ENCODE peak calls at places on chromosomes 11 and 22, in eight cellular contexts. J is heart left ventricle, L is gastrocnemius medialis, X is foreskin fibroblast, W is mesothelial cell of epicardium, M is thyroid gland, F is Peyer's patch, S is fibroblast of pulmonary artery. Z is an unnamed sample.

GRCh38 chr11:125227151-125227550 is 62.6 kb downstream of the PKNOX2 start:
- DNase-seq in S (no peak), W (no peak), L (no peak), F (no peak), J (no peak), X (no peak), M (no peak), Z (no peak)

GRCh38 chr11:406796-407650 is 7.8 kb downstream of the SIGIRR start:
- DNase-seq in F (peak), M (peak), L (peak), S (peak), J (peak), X (peak), W (peak), Z (peak)

GRCh38 chr11:32893947-32894827 is 1.6 kb downstream of the QSER1 start:
- DNase-seq in M (peak), L (no peak), F (no peak), W (no peak), X (peak), S (peak), J (no peak), Z (no peak)

GRCh38 chr11:44615041-44615513 is 49.6 kb downstream of the CD82 start:
- DNase-seq in W (no peak), S (no peak), J (no peak), F (no peak), L (no peak), M (no peak), X (no peak), Z (no peak)

GRCh38 chr11:76256448-76256847 is 50.1 kb upstream of the WNT11 start:
- DNase-seq in L (no peak), M (no peak), J (peak), F (no peak), W (no peak), X (no peak), S (no peak), Z (no peak)

GRCh38 chr22:31087744-31088215 is 6.7 kb downstream of the SMTN start:
- DNase-seq in F (no peak), L (no peak), W (no peak), S (no peak), M (no peak), X (no peak), J (no peak), Z (no peak)

GRCh38 chr11:11313426-11313825 is 39.6 kb downstream of the CSNK2A3 start:
- DNase-seq in S (peak), W (no peak), M (peak), F (no peak), L (peak), J (no peak), X (peak), Z (no peak)

GRCh38 chr11:44615913-44616806 is 50.7 kb downstream of the CD82 start:
- DNase-seq in X (no peak), S (no peak), L (no peak), F (no peak), W (no peak), M (no peak), J (no peak), Z (no peak)

GRCh38 chr11:33643167-33643817 is 57.3 kb downstream of the C11orf91 start:
- DNase-seq in S (no peak), L (no peak), W (no peak), X (no peak), M (no peak), F (no peak), J (no peak), Z (no peak)

GRCh38 chr11:134030853-134031252 is 38.0 kb upstream of the JAM3 start:
- DNase-seq in S (no peak), X (no peak), W (no peak), F (no peak), J (no peak), M (no peak), L (no peak), Z (no peak)
- TF ChIP-seq CTCF in S (peak), X (no peak), W (peak), F (no peak), J (no peak), M (peak), L (no peak), Z (no peak)

DNA sequence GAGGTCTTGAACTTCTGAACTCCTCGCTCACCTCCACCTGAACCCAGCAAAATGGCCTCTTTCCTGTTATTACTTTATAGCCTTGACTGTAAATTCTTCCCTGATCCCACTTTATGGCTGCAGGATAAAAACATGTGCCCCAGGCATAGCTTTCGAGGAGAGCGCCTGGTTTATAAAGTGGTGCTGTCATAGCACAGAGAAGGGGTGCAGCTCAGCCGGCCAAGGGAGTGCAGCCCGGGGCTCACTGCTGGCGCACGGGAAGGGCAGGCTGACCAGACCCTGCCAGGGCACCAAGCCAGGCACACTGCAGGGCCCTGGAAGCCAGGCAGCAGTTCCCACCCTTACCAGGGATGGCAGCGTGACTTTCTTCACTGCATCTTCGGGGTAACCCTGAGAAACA is 50.9 kb downstream of the ISX start:
- DNase-seq in J (no peak), L (no peak), M (no peak), S (no peak), W (no peak), X (no peak), F (no peak), Z (no peak)
- TF ChIP-seq CTCF in J (no peak), L (no peak), M (no peak), S (no peak), W (no peak), X (no peak), F (peak), Z (no peak)

DNA sequence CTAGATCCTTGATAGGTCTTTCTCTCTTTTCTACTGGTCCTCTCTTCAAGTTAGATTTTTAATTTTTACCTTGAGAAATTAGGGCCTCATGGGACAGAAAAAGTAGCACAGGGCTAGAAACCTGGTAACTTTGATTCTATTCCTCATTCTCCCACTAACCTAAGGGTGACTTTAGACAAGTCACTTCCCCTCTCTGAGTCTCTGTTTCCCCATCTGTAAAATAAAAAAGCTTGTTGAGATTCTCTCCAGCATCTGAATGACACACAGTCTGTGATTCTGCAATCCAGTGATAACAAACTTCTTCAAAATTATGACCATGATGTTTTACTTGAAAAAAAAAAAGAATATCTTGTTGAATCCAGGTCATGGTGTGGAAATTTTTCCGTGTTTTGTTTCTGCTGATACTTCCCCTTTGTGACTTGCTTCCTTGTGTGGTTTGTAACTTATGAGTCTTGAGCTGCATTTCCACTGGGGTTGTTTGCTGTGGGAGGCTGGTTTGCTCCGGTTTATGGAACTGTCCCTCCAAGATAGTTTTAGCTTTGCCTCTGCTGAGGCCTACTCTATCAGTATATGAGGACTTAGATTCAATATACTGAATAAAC is 9.8 kb upstream of the MPEG1 start:
- DNase-seq in J (no peak), X (no peak), M (no peak), W (no peak), F (no peak), S (no peak), L (no peak), Z (no peak)
- TF ChIP-seq CTCF in J (no peak), X (no peak), M (no peak), W (no peak), F (no peak), S (no peak), L (no peak), Z (no peak)

DNA sequence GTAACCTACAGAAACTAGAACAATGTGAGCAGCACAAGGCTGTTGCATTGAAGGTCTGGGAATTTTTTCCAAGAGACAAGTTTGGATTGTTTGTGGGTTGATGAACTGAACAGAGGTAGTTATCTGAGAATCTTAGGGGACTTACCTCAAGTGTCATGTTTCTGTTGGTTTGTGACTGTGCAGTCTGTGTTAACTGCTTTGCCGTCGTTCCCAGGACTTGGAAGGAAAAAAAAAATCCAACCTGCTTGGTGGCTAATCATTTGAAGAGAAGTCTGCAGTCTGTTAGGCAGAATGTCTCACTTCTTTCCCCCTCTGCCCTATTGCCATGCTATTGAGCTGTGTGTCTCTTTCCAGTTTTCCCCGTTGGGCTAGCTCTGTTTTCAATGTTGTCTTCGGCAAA is 75.9 kb downstream of the SC5D start:
- DNase-seq in L (no peak), X (no peak), M (no peak), S (no peak), W (no peak), F (no peak), J (no peak), Z (no peak)
- TF ChIP-seq CTCF in L (no peak), X (no peak), M (no peak), S (no peak), W (no peak), F (no peak), J (no peak), Z (no peak)

DNA sequence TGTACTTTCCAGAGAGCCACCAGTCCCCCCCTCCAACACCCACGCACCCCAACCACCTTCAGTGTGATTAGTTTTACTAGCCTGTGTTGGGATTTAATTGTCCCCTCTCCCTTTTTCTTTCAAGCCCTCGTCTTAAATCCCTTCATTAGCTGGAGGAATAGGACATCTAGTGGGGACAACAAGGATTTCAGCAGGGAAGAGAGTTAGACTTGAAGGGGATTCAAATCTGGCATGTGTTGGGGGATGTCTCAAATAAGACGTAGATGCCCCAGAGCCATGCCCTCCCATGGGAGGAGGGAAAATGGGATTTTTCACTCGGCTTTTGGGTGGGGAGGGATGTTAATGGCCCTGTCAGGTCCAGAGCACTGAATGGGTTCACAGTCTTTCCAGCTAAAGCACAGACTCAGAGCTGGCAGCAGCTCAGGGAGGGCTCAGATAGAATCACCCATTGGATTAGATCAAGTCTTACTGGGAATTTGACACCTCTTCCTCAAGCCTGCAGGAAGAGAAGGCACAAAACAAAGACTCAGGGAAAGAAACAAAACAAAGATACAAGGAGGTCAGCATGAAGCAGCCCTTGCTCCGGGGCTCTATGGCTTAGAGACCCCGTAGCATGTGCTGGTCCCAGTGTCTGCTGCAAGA is 10.7 kb downstream of the INS start:
- DNase-seq in X (peak), J (no peak), S (peak), L (no peak), F (no peak), M (no peak), W (no peak), Z (no peak)
- TF ChIP-seq CTCF in X (peak), J (peak), S (peak), L (peak), F (no peak), M (peak), W (peak), Z (no peak)

GRCh38 chr11:117470576-117470975 is 142.9 kb downstream of the CEP164 start:
- DNase-seq in M (no peak), J (no peak), W (no peak), L (no peak), S (no peak), X (no peak), F (no peak), Z (no peak)

GRCh38 chr11:117466966-117467365 is 139.3 kb downstream of the CEP164 start:
- DNase-seq in W (no peak), M (no peak), S (no peak), X (no peak), F (no peak), J (no peak), L (no peak), Z (no peak)

GRCh38 chr11:117465236-117465997 is 137.8 kb downstream of the CEP164 start:
- DNase-seq in F (no peak), J (no peak), X (no peak), W (no peak), L (no peak), M (no peak), S (no peak), Z (no peak)

GRCh38 chr11:117471776-117472175 is 144.1 kb downstream of the CEP164 start:
- DNase-seq in J (no peak), W (no peak), M (no peak), S (no peak), X (no peak), F (no peak), L (no peak), Z (no peak)

GRCh38 chr11:117468888-117469287 is 141.2 kb downstream of the CEP164 start:
- DNase-seq in S (no peak), X (no peak), M (no peak), L (no peak), W (no peak), J (no peak), F (no peak), Z (no peak)
- TF ChIP-seq CTCF in S (no peak), X (no peak), M (no peak), L (no peak), W (no peak), J (no peak), F (no peak), Z (no peak)

GRCh38 chr11:119491753-119492455 is 68.9 kb upstream of the THY1 start:
- DNase-seq in J (no peak), X (peak), L (no peak), M (no peak), S (no peak), W (no peak), F (no peak), Z (no peak)
- TF ChIP-seq CTCF in J (no peak), X (peak), L (no peak), M (no peak), S (peak), W (peak), F (no peak), Z (no peak)

DNA sequence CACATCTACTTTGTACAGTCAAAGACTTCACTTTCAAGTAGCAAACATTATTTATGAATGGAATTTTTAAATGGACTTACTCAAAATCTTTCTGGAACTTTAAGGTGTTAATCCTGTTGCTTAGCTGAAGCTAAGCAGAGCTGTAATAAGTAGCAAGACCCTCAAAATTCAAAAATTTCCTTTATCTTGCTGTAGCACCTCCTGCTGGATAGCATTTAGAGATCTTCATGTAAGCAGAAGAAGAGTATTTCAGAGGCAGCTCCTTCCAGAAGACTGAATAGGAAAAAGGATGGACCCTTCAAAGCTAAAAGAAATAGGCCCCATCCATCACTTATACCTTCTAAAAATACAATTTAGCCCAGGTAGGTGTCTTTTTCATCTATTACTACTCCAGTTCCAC is 3.4 kb downstream of the PHF21A start:
- DNase-seq in M (no peak), J (no peak), X (no peak), F (no peak), W (no peak), L (no peak), S (peak), Z (no peak)
- TF ChIP-seq CTCF in M (no peak), J (no peak), X (peak), F (no peak), W (no peak), L (no peak), S (peak), Z (no peak)

DNA sequence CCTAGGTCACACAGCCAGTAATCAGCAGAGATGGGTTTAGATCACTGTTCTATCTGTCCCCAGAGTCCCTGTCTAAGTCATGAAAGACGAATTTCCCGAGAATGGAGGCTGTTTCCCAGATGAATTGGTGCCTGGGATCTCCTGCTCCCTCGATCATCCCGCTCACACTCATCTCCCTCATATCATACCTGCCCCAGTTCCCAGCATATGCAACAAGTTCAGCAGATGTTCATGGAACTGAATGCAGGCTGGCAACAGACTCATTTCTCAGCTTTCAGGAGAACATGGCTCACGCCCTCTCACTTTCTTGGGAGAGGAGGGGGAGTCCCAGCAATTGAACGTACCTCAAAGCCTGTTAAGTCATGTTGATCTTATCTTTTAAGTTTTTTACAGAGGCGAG is 22.1 kb downstream of the CD6 start:
- DNase-seq in X (no peak), M (no peak), J (no peak), S (no peak), L (no peak), W (no peak), F (no peak), Z (no peak)
- TF ChIP-seq CTCF in X (no peak), M (no peak), J (no peak), S (no peak), L (no peak), W (no peak), F (no peak), Z (no peak)

GRCh38 chr11:102061276-102061675 is 14.0 kb downstream of the CFAP300 start:
- DNase-seq in L (no peak), F (no peak), J (no peak), W (no peak), M (no peak), X (no peak), S (peak), Z (no peak)
- TF ChIP-seq CTCF in L (no peak), F (peak), J (peak), W (no peak), M (no peak), X (no peak), S (peak), Z (no peak)

Z was measured in activated B cell treated with CpG ODN at 0.5 μM for 24 hours.